ENCODE peak calls at places on chromosomes 3 and 15, in four cellular contexts. Q is H1, L is K562, F is SK-N-SH. P is an unnamed sample.

GRCh38 chr3:69872783-69873378 is 126.7 kb upstream of the SAMMSON start:
- DNase-seq in Q (no peak), L (no peak), F (no peak), P (no peak)

GRCh38 chr3:14797731-14798130 is 21.0 kb upstream of the FGD5 start:
- DNase-seq in Q (no peak), L (no peak), F (no peak), P (no peak)

GRCh38 chr15:44710236-44711088 is 661 bp downstream of the PATL2 start:
- DNase-seq in Q (no peak), L (peak), F (no peak), P (no peak)

GRCh38 chr3:47487265-47487664 is 11.5 kb upstream of the SCAP start:
- DNase-seq in Q (no peak), L (no peak), F (no peak), P (no peak)

GRCh38 chr15:70504305-70504951 is 258.9 kb downstream of the UACA start:
- DNase-seq in Q (no peak), L (no peak), F (peak), P (no peak)

GRCh38 chr3:123642182-123642956 is 57.5 kb upstream of the HACD2 start:
- DNase-seq in Q (peak), L (peak), F (peak), P (peak)

GRCh38 chr15:31328999-31329639 is 2.5 kb downstream of the KLF13 start:
- DNase-seq in Q (peak), L (peak), F (peak), P (peak)

GRCh38 chr15:77179541-77179998 is 108.7 kb upstream of the TSPAN3 start:
- DNase-seq in Q (no peak), L (no peak), F (no peak), P (no peak)

GRCh38 chr15:62110000-62110851 is 43.4 kb downstream of the C2CD4A start:
- DNase-seq in Q (no peak), L (no peak), F (peak), P (no peak)

DNA sequence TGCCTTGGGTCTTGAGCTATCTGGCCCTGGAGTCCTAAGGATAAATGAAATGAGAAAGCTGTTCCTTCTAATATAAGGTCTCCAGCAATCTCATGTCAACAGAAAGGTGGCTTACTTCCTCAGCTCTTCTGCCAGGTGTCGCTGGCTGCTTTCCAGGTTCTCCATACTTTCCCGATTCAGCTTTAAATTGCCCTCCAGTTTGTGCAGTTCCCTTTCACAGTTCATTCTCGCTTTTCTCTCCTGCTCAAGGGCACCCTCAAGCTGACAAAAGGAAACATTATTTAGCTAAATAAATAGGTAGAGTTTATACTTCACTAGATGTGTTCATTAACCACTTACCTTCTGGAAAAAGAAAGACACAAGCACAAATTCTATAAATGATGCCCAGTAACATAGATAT is 73.0 kb downstream of the MYH15 start:
- DNase-seq in Q (no peak), L (no peak), F (no peak), P (no peak)
- TF ChIP-seq CTCF in Q (no peak), L (no peak), F (no peak), P (no peak)

DNA sequence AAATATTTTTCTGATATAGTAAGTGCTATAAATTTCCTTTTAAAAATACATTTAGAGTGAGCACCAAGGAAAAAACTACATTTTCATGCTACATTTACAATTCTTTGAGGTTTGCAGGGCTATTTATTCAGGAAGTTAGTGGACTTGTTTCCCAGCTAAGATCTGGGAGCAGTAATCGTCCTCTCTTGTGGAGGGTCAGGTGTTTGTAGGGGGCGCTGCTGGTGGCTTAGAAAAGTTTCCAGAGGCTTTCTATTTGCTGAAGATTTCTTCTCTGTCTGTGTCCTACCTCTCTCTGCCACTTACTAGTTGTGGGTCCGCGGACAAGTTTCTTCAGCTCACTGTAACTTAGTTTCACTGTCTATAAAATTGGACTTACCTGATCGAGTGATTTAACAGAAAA is 163.9 kb downstream of the PEX5L start:
- DNase-seq in Q (no peak), L (no peak), F (no peak), P (peak)
- TF ChIP-seq TEAD4 in Q (no peak), L (no peak), F (no peak), P (no peak)

DNA sequence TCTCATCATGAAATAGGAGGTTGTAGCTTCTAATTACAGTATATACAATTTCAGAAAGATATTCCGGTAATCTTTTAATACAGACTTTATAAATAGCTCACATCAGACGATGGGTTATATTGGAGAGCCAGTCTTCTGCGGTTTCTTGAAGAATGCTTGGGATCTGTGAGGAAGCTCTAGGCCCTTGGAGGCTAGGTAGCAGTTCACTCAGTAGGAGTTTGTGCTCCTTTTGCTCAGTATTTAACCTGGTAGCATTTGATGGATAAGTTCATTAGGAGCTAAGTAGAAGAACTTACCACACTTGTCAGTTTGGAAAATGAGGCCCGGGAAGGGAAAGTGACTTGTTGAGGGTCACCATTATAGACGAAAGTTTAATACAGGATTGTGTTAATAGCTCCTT is 2.8 kb downstream of the FNDC3B start:
- DNase-seq in Q (no peak), L (no peak), F (no peak), P (no peak)
- TF ChIP-seq CTCF in Q (no peak), L (no peak), F (no peak), P (no peak)

GRCh38 chr3:169990431-169990830 is 23.8 kb downstream of the SEC62 start:
- DNase-seq in Q (no peak), L (no peak), F (no peak), P (no peak)

GRCh38 chr3:169992156-169992555 is 25.5 kb downstream of the SEC62 start:
- DNase-seq in Q (no peak), L (no peak), F (no peak), P (no peak)

GRCh38 chr3:169996063-169996462 is 29.5 kb downstream of the SEC62 start:
- DNase-seq in Q (no peak), L (no peak), F (no peak), P (no peak)

GRCh38 chr3:169998668-169999131 is 32.1 kb downstream of the SEC62 start:
- DNase-seq in Q (no peak), L (no peak), F (no peak), P (no peak)

GRCh38 chr3:169992781-169993180 is 26.2 kb downstream of the SEC62 start:
- DNase-seq in Q (no peak), L (no peak), F (no peak), P (no peak)
- TF ChIP-seq TEAD4 in Q (no peak), L (no peak), F (no peak), P (no peak)

P was measured in WTC11.